ENCODE peak calls at places on chromosomes 1 and 21, in seven cellular contexts. B, P, J, U, L, X and I are unnamed samples.
A peak's percentile ranks its signal among the peaks of the same experiment; 100 is the strongest.

GRCh38 chr1:240232548-240232947 is 140.9 kb downstream of the FMN2 start:
- DNase-seq in P (no peak), B (peak; percentile 45), X (peak; percentile 82), J (no peak), U (peak; percentile 7), L (no peak), I (no peak)

GRCh38 chr1:162756523-162756922 is 34.0 kb upstream of the HSD17B7 start:
- DNase-seq in L (no peak), P (no peak), U (no peak), X (no peak), B (peak; percentile 56), J (no peak), I (peak; percentile 14)

GRCh38 chr1:1921901-1922753 is 3.0 kb upstream of the TMEM52 start:
- DNase-seq in X (no peak), B (no peak), J (no peak), L (no peak), U (no peak), P (no peak), I (no peak)

GRCh38 chr21:33256019-33256418 is 10.1 kb upstream of the IL10RB start:
- DNase-seq in X (no peak), P (no peak), J (no peak), L (no peak), B (no peak), U (no peak), I (no peak)

GRCh38 chr1:24489674-24490073 is 13.0 kb upstream of the RCAN3 start:
- DNase-seq in L (no peak), P (no peak), X (no peak), U (no peak), J (no peak), B (no peak), I (no peak)

GRCh38 chr1:84478876-84479868 is at the start of gene RPF1:
- DNase-seq in J (peak; percentile 65), U (peak; percentile 84), L (peak; percentile 54), X (peak; percentile 75), P (peak; percentile 68), B (peak; percentile 77), I (peak; percentile 80)

GRCh38 chr1:224873645-224874369 is 55.7 kb upstream of the DNAH14 start:
- DNase-seq in J (no peak), L (no peak), X (peak; percentile 61), B (peak; percentile 65), U (no peak), P (no peak), I (peak; percentile 49)

GRCh38 chr1:4700801-4701200 is 46.4 kb downstream of the AJAP1 start:
- DNase-seq in P (no peak), X (no peak), U (no peak), L (no peak), J (no peak), B (no peak), I (no peak)

GRCh38 chr1:62426794-62427193 is 10.1 kb upstream of the USP1 start:
- DNase-seq in U (no peak), P (no peak), X (no peak), J (no peak), B (no peak), L (no peak), I (no peak)

GRCh38 chr1:23589506-23589872 is 30.2 kb upstream of the ID3 start:
- DNase-seq in U (no peak), L (no peak), P (no peak), J (no peak), X (no peak), B (no peak), I (no peak)

GRCh38 chr1:228101994-228102790 is 933 bp downstream of the C1orf35 start:
- DNase-seq in B (peak; percentile 40), L (no peak), U (peak; percentile 52), J (peak; percentile 62), P (peak; percentile 59), X (no peak), I (peak; percentile 54)

GRCh38 chr1:8763888-8764287 is 53.6 kb downstream of the RERE start:
- DNase-seq in U (no peak), X (no peak), P (no peak), J (no peak), B (peak; percentile 30), L (no peak), I (no peak)

GRCh38 chr1:63688302-63688701 is 85.5 kb upstream of the ROR1 start:
- DNase-seq in J (no peak), X (no peak), U (no peak), B (peak; percentile 88), P (no peak), L (no peak), I (no peak)

GRCh38 chr1:67336157-67336556 is 28.5 kb downstream of the IL12RB2 start:
- DNase-seq in P (no peak), U (no peak), J (no peak), B (no peak), L (no peak), X (no peak), I (peak; percentile 23)

GRCh38 chr21:41295721-41296254 is 20.8 kb upstream of the FAM3B start:
- DNase-seq in L (no peak), P (no peak), U (no peak), J (no peak), X (no peak), B (no peak), I (peak; percentile 88)